ENCODE peak calls at places on chromosomes 13 and 19, in five cellular contexts. E is CD4-positive, alpha-beta T cell; L is Calu3; U is GM04504; X is DMS 273 treated with DMSO at 0.1 percent for 48 hours. A is an unnamed sample.

GRCh38 chr19:35528218-35529038 is at the start of gene SBSN:
- DNase-seq in E (no peak), L (no peak), U (peak), X (no peak), A (no peak)

GRCh38 chr13:30932481-30933333 is at the start of gene TEX26:
- DNase-seq in E (no peak), L (no peak), U (no peak), X (no peak), A (no peak)

GRCh38 chr13:113410472-113411201 is 42.7 kb downstream of the ADPRHL1 start:
- DNase-seq in E (no peak), L (peak), U (peak), X (no peak), A (no peak)

GRCh38 chr19:39918183-39918651 is 16.2 kb downstream of the FCGBP start:
- DNase-seq in E (no peak), L (no peak), U (no peak), X (no peak), A (no peak)

GRCh38 chr13:106753241-106753640 is 185.3 kb upstream of the ARGLU1 start:
- DNase-seq in E (no peak), L (no peak), U (no peak), X (no peak), A (peak)

GRCh38 chr19:57708641-57709354 is at the start of gene ZNF154:
- DNase-seq in E (peak), L (no peak), U (peak), X (no peak), A (no peak)

GRCh38 chr19:13029301-13029880 is 34.1 kb downstream of the NFIX start:
- DNase-seq in E (no peak), L (no peak), U (no peak), X (no peak), A (no peak)

GRCh38 chr13:113777311-113778260 is 18.6 kb downstream of the TMEM255B start:
- DNase-seq in E (no peak), L (no peak), U (no peak), X (no peak), A (no peak)

GRCh38 chr19:56299688-56300087 is 15.0 kb downstream of the ZSCAN5A start:
- DNase-seq in E (no peak), L (no peak), U (no peak), X (no peak), A (no peak)

GRCh38 chr13:114035583-114036501 is 62.0 kb upstream of the C13orf46 start:
- DNase-seq in E (no peak), L (no peak), U (no peak), X (no peak), A (no peak)

GRCh38 chr19:33302175-33302973 is at the start of gene CEBPA:
- DNase-seq in E (peak), L (peak), U (peak), X (peak), A (peak)

GRCh38 chr13:23547000-23547590 is 23.1 kb upstream of the TNFRSF19 start:
- DNase-seq in E (no peak), L (no peak), U (no peak), X (no peak), A (no peak)

GRCh38 chr13:76758257-76758656 is 127.9 kb downstream of the KCTD12 start:
- DNase-seq in E (no peak), L (no peak), U (no peak), X (no peak), A (no peak)

GRCh38 chr13:111503376-111503775 is 182.9 kb downstream of the TEX29 start:
- DNase-seq in E (no peak), L (no peak), U (no peak), X (no peak), A (no peak)

GRCh38 chr13:46229251-46229650 is 17.5 kb downstream of the LRRC63 start:
- DNase-seq in E (no peak), L (no peak), U (no peak), X (no peak), A (no peak)

GRCh38 chr19:44912854-44913253 is 1.6 kb upstream of the APOC1 start:
- DNase-seq in E (no peak), L (no peak), U (no peak), X (peak), A (no peak)

A was measured in NCI-H1417.